ENCODE peak calls at places on chromosomes 1 and 21, in six cellular contexts. One of them, this sample, is unnamed.

GRCh38 chr1:149884433-149885363 is 14.7 kb upstream of the BOLA1 start:
- DNase-seq in GM12865: peak
- DNase-seq in iris pigment epithelial cell: peak
- DNase-seq in SW480: no peak
- DNase-seq in central memory CD8-positive, alpha-beta T cell: no peak
- DNase-seq in T-helper 9 cell: no peak
- DNase-seq in this sample: no peak

GRCh38 chr1:231279081-231279480 is 38.1 kb downstream of the GNPAT start:
- DNase-seq in SW480: no peak
- DNase-seq in T-helper 9 cell: no peak
- DNase-seq in iris pigment epithelial cell: peak
- DNase-seq in GM12865: no peak
- DNase-seq in central memory CD8-positive, alpha-beta T cell: no peak
- DNase-seq in this sample: no peak

GRCh38 chr1:202593845-202594244 is 116.4 kb downstream of the SYT2 start:
- DNase-seq in GM12865: no peak
- DNase-seq in iris pigment epithelial cell: peak
- DNase-seq in SW480: peak
- DNase-seq in central memory CD8-positive, alpha-beta T cell: no peak
- DNase-seq in T-helper 9 cell: no peak
- DNase-seq in this sample: no peak

GRCh38 chr21:36188081-36188681 is 31.6 kb downstream of the DOP1B start:
- DNase-seq in iris pigment epithelial cell: no peak
- DNase-seq in central memory CD8-positive, alpha-beta T cell: no peak
- DNase-seq in T-helper 9 cell: no peak
- DNase-seq in GM12865: no peak
- DNase-seq in SW480: no peak
- DNase-seq in this sample: no peak

GRCh38 chr1:161069731-161070270 is at the start of gene ARHGAP30:
- DNase-seq in SW480: no peak
- DNase-seq in GM12865: peak
- DNase-seq in T-helper 9 cell: peak
- DNase-seq in central memory CD8-positive, alpha-beta T cell: peak
- DNase-seq in iris pigment epithelial cell: no peak
- DNase-seq in this sample: no peak

GRCh38 chr1:43247256-43247921 is 22.4 kb upstream of the TMEM125 start:
- DNase-seq in central memory CD8-positive, alpha-beta T cell: no peak
- DNase-seq in SW480: no peak
- DNase-seq in T-helper 9 cell: no peak
- DNase-seq in iris pigment epithelial cell: no peak
- DNase-seq in GM12865: no peak
- DNase-seq in this sample: no peak

GRCh38 chr1:168360151-168360550 is 79.5 kb downstream of the TBX19 start:
- DNase-seq in iris pigment epithelial cell: peak
- DNase-seq in central memory CD8-positive, alpha-beta T cell: no peak
- DNase-seq in GM12865: no peak
- DNase-seq in T-helper 9 cell: no peak
- DNase-seq in SW480: no peak
- DNase-seq in this sample: no peak

GRCh38 chr1:29235955-29236742 is at the start of gene PTPRU:
- DNase-seq in central memory CD8-positive, alpha-beta T cell: peak
- DNase-seq in SW480: peak
- DNase-seq in iris pigment epithelial cell: peak
- DNase-seq in GM12865: peak
- DNase-seq in T-helper 9 cell: peak
- DNase-seq in this sample: peak

GRCh38 chr21:40381111-40381510 is 465.8 kb downstream of the DSCAM start:
- DNase-seq in T-helper 9 cell: no peak
- DNase-seq in iris pigment epithelial cell: no peak
- DNase-seq in SW480: no peak
- DNase-seq in GM12865: no peak
- DNase-seq in central memory CD8-positive, alpha-beta T cell: no peak
- DNase-seq in this sample: no peak

GRCh38 chr1:38334930-38335592 is 288.5 kb upstream of the POU3F1 start:
- DNase-seq in GM12865: no peak
- DNase-seq in iris pigment epithelial cell: no peak
- DNase-seq in central memory CD8-positive, alpha-beta T cell: no peak
- DNase-seq in T-helper 9 cell: no peak
- DNase-seq in SW480: no peak
- DNase-seq in this sample: no peak

GRCh38 chr1:230321341-230321740 is 104.8 kb downstream of the PGBD5 start:
- DNase-seq in iris pigment epithelial cell: no peak
- DNase-seq in central memory CD8-positive, alpha-beta T cell: no peak
- DNase-seq in GM12865: no peak
- DNase-seq in SW480: no peak
- DNase-seq in T-helper 9 cell: no peak
- DNase-seq in this sample: no peak

This sample was measured in thoracic aorta.